ENCODE peak calls at places on chromosomes 4 and X, in eight cellular contexts. One of them, this sample, is unnamed.

GRCh38 chrX:123525131-123525725 is 207.6 kb downstream of the THOC2 start:
- DNase-seq in IMR-90: no peak
- DNase-seq in tibial nerve: no peak
- DNase-seq in sigmoid colon: no peak
- DNase-seq in transverse colon: no peak
- DNase-seq in spleen: no peak
- DNase-seq in uterus: no peak
- DNase-seq in esophagus squamous epithelium: no peak
- DNase-seq in this sample: no peak

GRCh38 chr4:99658666-99659065 is 1.0 kb upstream of the C4orf54 start:
- DNase-seq in esophagus squamous epithelium: no peak
- DNase-seq in spleen: no peak
- DNase-seq in transverse colon: no peak
- DNase-seq in tibial nerve: no peak
- DNase-seq in IMR-90: no peak
- DNase-seq in sigmoid colon: no peak
- DNase-seq in uterus: no peak
- DNase-seq in this sample: no peak

GRCh38 chrX:132092439-132093065 is 35.3 kb downstream of the FRMD7 start:
- DNase-seq in esophagus squamous epithelium: no peak
- DNase-seq in uterus: peak
- DNase-seq in tibial nerve: peak
- DNase-seq in transverse colon: peak
- DNase-seq in spleen: no peak
- DNase-seq in IMR-90: peak
- DNase-seq in sigmoid colon: no peak
- DNase-seq in this sample: peak

GRCh38 chrX:101163166-101163565 is 56.4 kb upstream of the DRP2 start:
- DNase-seq in uterus: no peak
- DNase-seq in transverse colon: no peak
- DNase-seq in sigmoid colon: no peak
- DNase-seq in spleen: no peak
- DNase-seq in IMR-90: peak
- DNase-seq in tibial nerve: no peak
- DNase-seq in esophagus squamous epithelium: no peak
- DNase-seq in this sample: no peak

GRCh38 chr4:77151246-77151645 is 5.8 kb upstream of the CCNG2 start:
- DNase-seq in esophagus squamous epithelium: no peak
- DNase-seq in sigmoid colon: no peak
- DNase-seq in spleen: no peak
- DNase-seq in transverse colon: no peak
- DNase-seq in tibial nerve: no peak
- DNase-seq in IMR-90: no peak
- DNase-seq in uterus: no peak
- DNase-seq in this sample: no peak

GRCh38 chr4:176879370-176880116 is 86.8 kb upstream of the VEGFC start:
- DNase-seq in IMR-90: peak
- DNase-seq in esophagus squamous epithelium: no peak
- DNase-seq in uterus: no peak
- DNase-seq in sigmoid colon: no peak
- DNase-seq in transverse colon: no peak
- DNase-seq in tibial nerve: no peak
- DNase-seq in spleen: no peak
- DNase-seq in this sample: no peak

GRCh38 chrX:153828723-153829548 is 1.4 kb downstream of the PDZD4 start:
- DNase-seq in esophagus squamous epithelium: no peak
- DNase-seq in sigmoid colon: peak
- DNase-seq in spleen: peak
- DNase-seq in transverse colon: no peak
- DNase-seq in uterus: no peak
- DNase-seq in IMR-90: no peak
- DNase-seq in tibial nerve: no peak
- DNase-seq in this sample: no peak

GRCh38 chr4:113761682-113762060 is at the start of gene CAMK2D:
- DNase-seq in transverse colon: peak
- DNase-seq in spleen: peak
- DNase-seq in IMR-90: peak
- DNase-seq in tibial nerve: peak
- DNase-seq in uterus: peak
- DNase-seq in sigmoid colon: peak
- DNase-seq in esophagus squamous epithelium: peak
- DNase-seq in this sample: peak

GRCh38 chr4:142356118-142356759 is 489.9 kb downstream of the INPP4B start:
- DNase-seq in IMR-90: no peak
- DNase-seq in uterus: no peak
- DNase-seq in sigmoid colon: no peak
- DNase-seq in transverse colon: no peak
- DNase-seq in tibial nerve: no peak
- DNase-seq in spleen: no peak
- DNase-seq in esophagus squamous epithelium: no peak
- DNase-seq in this sample: no peak

GRCh38 chrX:33968611-33969010 is 163.5 kb downstream of the FAM47A start:
- DNase-seq in esophagus squamous epithelium: no peak
- DNase-seq in spleen: peak
- DNase-seq in transverse colon: no peak
- DNase-seq in IMR-90: no peak
- DNase-seq in tibial nerve: no peak
- DNase-seq in uterus: no peak
- DNase-seq in sigmoid colon: no peak
- DNase-seq in this sample: no peak

DNA sequence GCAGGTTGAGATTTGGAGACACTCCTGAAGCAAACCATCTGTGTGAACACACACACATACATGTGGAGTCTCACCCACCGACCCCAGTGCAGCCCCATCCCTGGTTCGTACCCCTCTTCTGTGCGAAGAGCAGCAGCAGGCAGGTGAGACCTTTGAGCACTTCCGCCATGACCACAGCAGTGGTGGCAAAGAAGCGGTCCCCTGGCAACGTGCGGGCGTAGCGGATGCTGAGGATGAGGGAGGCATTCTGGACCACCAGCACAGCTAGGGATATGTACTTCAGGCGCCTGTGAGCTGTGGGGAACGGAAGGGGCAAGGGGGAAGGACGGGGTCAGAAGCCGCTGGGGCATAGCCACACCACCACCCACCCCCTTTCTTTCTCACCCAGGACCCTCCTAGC is 1.7 kb downstream of the SLC35A2 start:
- DNase-seq in sigmoid colon: no peak
- DNase-seq in IMR-90: no peak
- DNase-seq in transverse colon: no peak
- DNase-seq in tibial nerve: no peak
- DNase-seq in uterus: no peak
- DNase-seq in spleen: no peak
- DNase-seq in esophagus squamous epithelium: no peak
- DNase-seq in this sample: no peak
- TF ChIP-seq POLR2A in sigmoid colon: no peak
- TF ChIP-seq POLR2A in IMR-90: no peak
- TF ChIP-seq POLR2A in transverse colon: no peak
- TF ChIP-seq POLR2A in tibial nerve: no peak
- TF ChIP-seq POLR2A in uterus: no peak
- TF ChIP-seq POLR2A in spleen: no peak
- TF ChIP-seq POLR2A in esophagus squamous epithelium: no peak
- TF ChIP-seq POLR2A in this sample: no peak

DNA sequence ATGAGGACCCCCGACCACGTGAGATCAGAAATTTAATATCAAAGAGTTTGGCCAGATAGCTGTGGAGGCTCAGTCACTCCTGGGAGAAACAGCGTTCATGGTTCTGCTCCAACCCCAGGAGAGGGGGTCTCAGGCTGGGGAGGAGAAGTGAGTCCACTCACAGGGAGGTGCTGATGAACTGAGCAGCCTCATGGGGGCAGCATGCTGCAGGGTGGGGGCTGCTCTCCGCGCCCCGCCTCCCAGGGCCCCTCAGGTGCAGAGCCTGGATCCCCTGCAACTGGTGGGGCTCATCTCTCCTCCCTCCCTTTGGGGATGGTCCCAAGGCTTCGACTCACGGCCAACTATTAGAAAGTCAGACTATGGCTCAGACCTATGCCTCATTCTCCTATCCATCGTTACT is 26.6 kb upstream of the C4orf50 start:
- DNase-seq in esophagus squamous epithelium: no peak
- DNase-seq in spleen: no peak
- DNase-seq in transverse colon: no peak
- DNase-seq in tibial nerve: no peak
- DNase-seq in sigmoid colon: no peak
- DNase-seq in IMR-90: no peak
- DNase-seq in uterus: no peak
- DNase-seq in this sample: no peak
- TF ChIP-seq POLR2A in esophagus squamous epithelium: no peak
- TF ChIP-seq POLR2A in spleen: no peak
- TF ChIP-seq POLR2A in transverse colon: no peak
- TF ChIP-seq POLR2A in tibial nerve: no peak
- TF ChIP-seq POLR2A in sigmoid colon: no peak
- TF ChIP-seq POLR2A in IMR-90: no peak
- TF ChIP-seq POLR2A in uterus: no peak
- TF ChIP-seq POLR2A in this sample: no peak

GRCh38 chr4:105471566-105472176 is 2.2 kb downstream of the PPA2 start:
- DNase-seq in spleen: peak
- DNase-seq in IMR-90: peak
- DNase-seq in sigmoid colon: peak
- DNase-seq in transverse colon: peak
- DNase-seq in tibial nerve: peak
- DNase-seq in esophagus squamous epithelium: peak
- DNase-seq in uterus: peak
- DNase-seq in this sample: peak

GRCh38 chr4:105474110-105474518 is 252 bp upstream of the PPA2 start:
- DNase-seq in spleen: no peak
- DNase-seq in esophagus squamous epithelium: no peak
- DNase-seq in transverse colon: peak
- DNase-seq in IMR-90: peak
- DNase-seq in uterus: peak
- DNase-seq in sigmoid colon: peak
- DNase-seq in tibial nerve: peak
- DNase-seq in this sample: no peak

GRCh38 chr4:105472871-105473339 is 957 bp downstream of the PPA2 start:
- DNase-seq in sigmoid colon: no peak
- DNase-seq in uterus: no peak
- DNase-seq in transverse colon: no peak
- DNase-seq in IMR-90: no peak
- DNase-seq in spleen: no peak
- DNase-seq in tibial nerve: no peak
- DNase-seq in esophagus squamous epithelium: no peak
- DNase-seq in this sample: peak

DNA sequence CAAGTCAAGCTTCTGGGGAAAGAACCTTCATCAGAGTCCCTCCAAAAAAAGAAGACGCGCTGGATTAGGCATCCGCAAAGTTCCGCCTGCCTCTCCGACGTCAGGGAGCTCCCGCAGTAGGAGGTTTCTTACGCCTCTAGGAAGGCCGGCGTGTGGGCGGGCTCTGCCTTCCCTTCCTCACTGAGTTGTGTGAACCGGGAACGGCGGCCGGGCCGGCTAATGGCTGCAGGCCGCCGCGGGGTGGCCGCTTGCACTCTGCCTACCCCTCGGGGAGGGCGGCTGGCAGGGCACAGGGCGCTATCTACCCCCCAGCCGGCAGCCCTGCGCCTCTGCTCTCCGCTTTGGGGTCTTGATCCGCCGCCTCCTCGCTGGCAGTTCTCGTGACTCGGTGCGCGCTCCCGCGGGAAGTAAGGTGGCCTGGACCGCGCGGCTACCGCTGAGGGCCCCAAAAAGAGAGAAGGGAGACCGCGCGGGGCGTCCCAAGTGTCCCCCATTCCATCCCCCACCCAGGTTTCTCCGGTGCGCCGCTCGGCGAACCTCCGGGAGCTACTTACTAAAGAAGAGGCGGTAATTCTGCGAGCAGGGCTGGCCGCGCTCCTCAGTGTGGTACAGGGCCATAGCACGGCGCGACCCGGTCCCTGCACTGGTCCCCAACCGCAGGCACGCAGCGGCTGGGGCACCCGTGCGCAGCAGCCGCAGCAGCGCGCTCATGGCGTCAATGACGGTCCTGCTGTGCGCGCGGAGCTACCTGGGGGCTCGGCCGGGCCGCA is at the start of gene PPA2:
- DNase-seq in tibial nerve: peak
- DNase-seq in sigmoid colon: peak
- DNase-seq in uterus: peak
- DNase-seq in spleen: peak
- DNase-seq in esophagus squamous epithelium: peak
- DNase-seq in transverse colon: peak
- DNase-seq in IMR-90: peak
- DNase-seq in this sample: peak
- TF ChIP-seq POLR2A in tibial nerve: peak
- TF ChIP-seq POLR2A in sigmoid colon: peak
- TF ChIP-seq POLR2A in uterus: peak
- TF ChIP-seq POLR2A in spleen: peak
- TF ChIP-seq POLR2A in esophagus squamous epithelium: peak
- TF ChIP-seq POLR2A in transverse colon: peak
- TF ChIP-seq POLR2A in IMR-90: peak
- TF ChIP-seq POLR2A in this sample: peak

GRCh38 chr4:2534904-2535385 is 1.5 kb upstream of the FAM193A start:
- DNase-seq in transverse colon: no peak
- DNase-seq in esophagus squamous epithelium: no peak
- DNase-seq in IMR-90: peak
- DNase-seq in sigmoid colon: no peak
- DNase-seq in uterus: no peak
- DNase-seq in spleen: no peak
- DNase-seq in tibial nerve: no peak
- DNase-seq in this sample: no peak

GRCh38 chr4:2537011-2537830 is 774 bp downstream of the FAM193A start:
- DNase-seq in spleen: peak
- DNase-seq in sigmoid colon: peak
- DNase-seq in uterus: peak
- DNase-seq in esophagus squamous epithelium: no peak
- DNase-seq in transverse colon: peak
- DNase-seq in IMR-90: peak
- DNase-seq in tibial nerve: no peak
- DNase-seq in this sample: peak

GRCh38 chr4:2536193-2537010 is at the start of gene FAM193A:
- DNase-seq in tibial nerve: peak
- DNase-seq in uterus: peak
- DNase-seq in sigmoid colon: peak
- DNase-seq in IMR-90: peak
- DNase-seq in transverse colon: peak
- DNase-seq in esophagus squamous epithelium: peak
- DNase-seq in spleen: peak
- DNase-seq in this sample: peak

DNA sequence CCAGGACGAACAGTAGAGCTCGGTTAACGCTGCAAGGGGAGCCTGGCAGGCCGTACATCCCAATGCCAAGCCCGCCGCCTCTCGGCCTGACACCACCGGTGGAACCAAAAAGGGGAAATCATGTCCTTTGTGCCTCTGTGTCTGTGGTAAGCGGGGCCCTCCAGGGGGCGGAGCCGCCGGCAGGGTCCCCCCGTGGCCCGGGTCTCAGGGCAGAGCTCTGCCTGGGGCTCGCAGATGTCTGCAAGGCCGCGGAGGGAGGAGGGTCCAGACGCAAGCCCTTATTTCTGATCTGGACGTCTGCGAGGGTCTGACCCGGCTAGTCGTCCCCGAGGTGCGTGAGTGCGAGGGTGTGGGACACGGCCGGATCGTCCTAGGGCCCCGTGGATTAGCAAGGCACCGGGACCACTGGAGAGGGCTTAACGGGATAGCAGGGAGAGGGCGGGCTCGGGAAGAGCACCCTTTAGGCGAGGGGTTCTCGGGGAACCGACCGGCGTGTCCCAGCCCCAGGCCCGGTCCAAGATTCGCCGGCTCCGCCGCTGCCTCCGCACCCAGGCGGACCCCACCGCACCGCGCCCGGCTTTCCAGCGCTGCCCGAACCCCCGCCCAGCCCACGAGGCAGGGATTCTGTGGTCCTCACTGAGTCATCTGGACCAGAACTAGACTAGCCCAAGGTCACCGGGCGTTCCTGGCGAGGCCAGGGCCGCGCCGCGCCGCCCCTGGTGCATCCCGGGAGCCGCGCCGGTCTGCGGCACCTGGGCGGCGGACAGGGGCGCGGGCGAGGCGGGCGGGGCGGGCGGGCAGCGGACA is 858 bp upstream of the FAM193A start:
- DNase-seq in IMR-90: peak
- DNase-seq in uterus: no peak
- DNase-seq in spleen: peak
- DNase-seq in esophagus squamous epithelium: no peak
- DNase-seq in transverse colon: peak
- DNase-seq in sigmoid colon: peak
- DNase-seq in tibial nerve: peak
- DNase-seq in this sample: peak
- TF ChIP-seq POLR2A in IMR-90: peak
- TF ChIP-seq POLR2A in uterus: no peak
- TF ChIP-seq POLR2A in spleen: peak
- TF ChIP-seq POLR2A in esophagus squamous epithelium: no peak
- TF ChIP-seq POLR2A in transverse colon: peak
- TF ChIP-seq POLR2A in sigmoid colon: peak
- TF ChIP-seq POLR2A in tibial nerve: peak
- TF ChIP-seq POLR2A in this sample: no peak

This sample was measured in H54.